ENCODE peak calls at places on chromosomes 6 and 20, in six cellular contexts. U is cardiac muscle cell; H is heart right ventricle; Q is neural progenitor cell; P is fibroblast of lung; N is CD8-positive, alpha-beta T cell. G is an unnamed sample.

GRCh38 chr6:11214438-11214837 is 18.0 kb downstream of the NEDD9 start:
- DNase-seq in U (no peak), H (no peak), Q (no peak), P (no peak), N (no peak), G (no peak)

GRCh38 chr6:166333172-166333995 is 9.0 kb downstream of the SFT2D1 start:
- DNase-seq in U (no peak), H (no peak), Q (no peak), P (no peak), N (no peak), G (no peak)

GRCh38 chr6:39425346-39426056 is 103.0 kb upstream of the KCNK16 start:
- DNase-seq in U (no peak), H (no peak), Q (no peak), P (no peak), N (no peak), G (no peak)

GRCh38 chr20:2261105-2261504 is 34.7 kb upstream of the TGM3 start:
- DNase-seq in U (no peak), H (no peak), Q (no peak), P (no peak), N (no peak), G (no peak)

GRCh38 chr6:28981391-28981832 is 23.7 kb downstream of the ZNF311 start:
- DNase-seq in U (peak; percentile 80), H (peak; percentile 53), Q (peak; percentile 75), P (peak; percentile 80), N (peak; percentile 84), G (peak; percentile 64)

GRCh38 chr6:144350176-144350575 is 65.0 kb downstream of the UTRN start:
- DNase-seq in U (no peak), H (no peak), Q (no peak), P (no peak), N (no peak), G (no peak)

GRCh38 chr20:57448764-57449354 is 57.7 kb downstream of the RBM38 start:
- DNase-seq in U (no peak), H (no peak), Q (no peak), P (no peak), N (no peak), G (no peak)

GRCh38 chr6:157198425-157199279 is 124.7 kb downstream of the TMEM242 start:
- DNase-seq in U (no peak), H (peak; percentile 41), Q (no peak), P (peak; percentile 76), N (no peak), G (peak; percentile 94)

GRCh38 chr6:80674669-80675068 is 568.2 kb downstream of the BCKDHB start:
- DNase-seq in U (no peak), H (no peak), Q (no peak), P (no peak), N (no peak), G (no peak)

GRCh38 chr6:133806358-133806757 is 82.6 kb upstream of the TCF21 start:
- DNase-seq in U (no peak), H (no peak), Q (no peak), P (peak; percentile 50), N (no peak), G (no peak)

GRCh38 chr6:122709922-122710512 is 69.5 kb upstream of the FABP7 start:
- DNase-seq in U (no peak), H (no peak), Q (no peak), P (no peak), N (no peak), G (no peak)

GRCh38 chr6:98041072-98041471 is 758.1 kb upstream of the MMS22L start:
- DNase-seq in U (no peak), H (no peak), Q (peak; percentile 55), P (no peak), N (no peak), G (no peak)

GRCh38 chr6:145267076-145267867 is 468.0 kb downstream of the EPM2A start:
- DNase-seq in U (no peak), H (no peak), Q (no peak), P (peak; percentile 4), N (no peak), G (no peak)

GRCh38 chr20:64010711-64011237 is 25.2 kb upstream of the C20orf204 start:
- DNase-seq in U (no peak), H (no peak), Q (no peak), P (peak; percentile 6), N (no peak), G (no peak)

GRCh38 chr6:36858407-36858981 is 16.1 kb downstream of the PPIL1 start:
- DNase-seq in U (no peak), H (peak; percentile 37), Q (no peak), P (peak; percentile 38), N (peak; percentile 15), G (no peak)

GRCh38 chr6:54288476-54288875 is 19.8 kb upstream of the TINAG start:
- DNase-seq in U (no peak), H (no peak), Q (no peak), P (no peak), N (no peak), G (no peak)

GRCh38 chr6:154914288-154914687 is 80.8 kb upstream of the TIAM2 start:
- DNase-seq in U (no peak), H (no peak), Q (no peak), P (no peak), N (no peak), G (no peak)

GRCh38 chr20:50456452-50457324 is 53.5 kb upstream of the PTPN1 start:
- DNase-seq in U (no peak), H (no peak), Q (no peak), P (no peak), N (no peak), G (no peak)

GRCh38 chr20:50455656-50456451 is 54.3 kb upstream of the PTPN1 start:
- DNase-seq in U (no peak), H (peak; percentile 37), Q (no peak), P (no peak), N (no peak), G (no peak)

GRCh38 chr20:50450961-50451752 is 59.0 kb upstream of the PTPN1 start:
- DNase-seq in U (peak; percentile 63), H (no peak), Q (peak; percentile 54), P (peak; percentile 77), N (no peak), G (no peak)

GRCh38 chr20:50450493-50450826 is 59.7 kb upstream of the PTPN1 start:
- DNase-seq in U (no peak), H (no peak), Q (no peak), P (no peak), N (no peak), G (no peak)

GRCh38 chr20:50453533-50453932 is 56.6 kb upstream of the PTPN1 start:
- DNase-seq in U (no peak), H (no peak), Q (no peak), P (no peak), N (no peak), G (no peak)
- H3K27ac ChIP-seq in U (no peak overlapping the region), H (no peak overlapping the region), Q (no peak overlapping the region), P (no peak overlapping the region), N (no peak overlapping the region), G (no peak overlapping the region)

DNA sequence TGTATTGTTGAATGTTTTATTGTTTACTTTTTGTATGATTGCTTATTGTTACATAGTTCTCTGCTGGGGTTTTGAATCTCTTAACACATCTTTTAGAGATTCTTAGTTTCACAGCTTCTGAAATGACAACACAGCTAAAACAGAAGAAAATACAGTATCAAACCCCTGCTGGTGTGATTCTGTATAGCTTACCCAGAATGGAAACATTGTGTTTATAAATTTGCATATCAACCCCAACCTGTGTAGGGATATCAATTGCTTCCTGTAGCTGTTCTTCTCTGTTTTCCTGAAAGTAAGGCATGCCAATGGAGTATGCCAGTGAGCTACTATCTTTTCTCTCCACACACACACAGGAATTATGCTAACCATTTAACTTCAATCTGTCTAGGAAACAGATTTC is 64.3 kb upstream of the ID4 start:
- DNase-seq in U (no peak), H (no peak), Q (no peak), P (no peak), N (no peak), G (no peak)
- H3K4me1 ChIP-seq in U (no peaks in the 10 kb centered on the region), H (no peaks in the 10 kb centered on the region), Q (no peaks in the 10 kb centered on the region), P (no peaks in the 10 kb centered on the region), N (no peaks in the 10 kb centered on the region), G (no peaks in the 10 kb centered on the region)

DNA sequence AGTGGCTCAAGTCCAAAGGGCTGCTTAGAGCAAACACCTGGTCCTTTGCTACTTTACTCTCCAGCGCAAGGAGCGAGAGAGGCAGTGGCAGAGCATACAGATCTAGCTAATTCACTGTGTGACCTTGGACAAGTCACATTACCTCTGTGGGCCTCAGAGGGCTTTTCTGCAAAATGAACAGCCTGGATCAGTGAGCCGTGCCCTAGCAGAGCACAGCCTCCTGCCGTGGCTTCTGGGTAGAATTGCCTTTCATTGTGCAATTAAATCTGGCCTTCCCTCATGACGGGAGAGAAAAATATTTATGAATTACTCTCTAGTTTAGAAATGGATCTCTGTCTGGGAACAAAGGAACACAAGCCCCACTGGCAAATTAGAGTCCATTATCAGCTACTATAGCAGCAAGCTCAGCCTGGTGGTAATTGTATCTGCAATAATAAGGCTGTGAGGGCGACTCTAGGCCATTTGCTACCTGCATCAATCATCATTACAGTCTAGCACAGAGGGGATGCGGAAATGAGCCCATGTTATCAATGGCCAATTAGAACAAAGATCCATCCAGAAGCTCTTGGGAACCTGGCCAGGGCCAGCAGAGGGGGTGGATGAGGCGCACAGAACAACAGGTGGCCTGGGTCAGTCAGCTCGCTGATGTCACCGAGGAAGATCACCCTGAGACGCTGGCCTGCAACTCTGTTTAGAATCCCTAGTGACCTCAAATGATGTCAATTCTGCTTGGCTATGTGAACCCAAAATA is 114.2 kb upstream of the LY86 start:
- DNase-seq in U (no peak), H (no peak), Q (no peak), P (no peak), N (no peak), G (no peak)
- TF ChIP-seq CTCF in U (no peak), H (no peak), Q (no peak), P (no peak), N (no peak), G (no peak)

GRCh38 chr6:108589244-108589730 is 28.6 kb downstream of the FOXO3 start:
- DNase-seq in U (peak; percentile 71), H (peak; percentile 66), Q (peak; percentile 86), P (peak; percentile 82), N (no peak), G (peak; percentile 95)
- H3K27ac ChIP-seq in U (peak overlapping the region; percentile 83), H (peak overlapping the region; percentile 77), Q (peak overlapping the region; percentile 83), P (peak overlapping the region; percentile 40), N (no peak overlapping the region), G (peak overlapping the region; percentile 24)

DNA sequence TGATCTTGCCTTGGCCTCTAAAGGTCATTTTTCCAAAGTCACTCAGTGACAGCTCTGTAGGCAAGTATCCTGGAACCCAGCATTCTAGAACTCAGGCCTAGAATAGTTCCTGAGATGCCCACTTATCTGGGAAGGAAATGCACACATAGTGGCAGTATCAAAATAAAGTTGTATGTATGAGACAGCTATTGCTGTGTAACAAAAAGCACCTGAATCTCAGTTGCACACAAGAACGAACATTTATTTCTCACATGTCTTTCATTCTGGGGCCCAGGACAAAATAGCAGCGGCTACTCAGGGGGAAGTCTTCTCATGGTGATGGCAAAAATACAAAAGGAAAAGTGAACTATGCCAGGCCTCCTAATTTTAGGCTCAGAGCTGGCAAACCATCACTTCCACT is 133.8 kb upstream of the RIN2 start:
- DNase-seq in U (no peak), H (no peak), Q (no peak), P (no peak), N (no peak), G (no peak)
- H3K4me1 ChIP-seq in U (no peaks in the 10 kb centered on the region), H (peaks cover 4% of the 10 kb centered on the region), Q (peaks cover 2% of the 10 kb centered on the region), P (no peaks in the 10 kb centered on the region), N (no peaks in the 10 kb centered on the region), G (no peaks in the 10 kb centered on the region)